ENCODE peak calls at places on chromosome 11, in five cellular contexts. J is aorta; D is activated CD4-positive, alpha-beta T cell treated with anti-CD3 and anti-CD28 coated beads for 36 hours; T is stimulated activated naive CD8-positive, alpha-beta T cell treated with anti-CD3 and anti-CD28 coated beads, Interleukin-15, Interleukin-2, amounts not matched to agents 100 U/mL and 50 U/mL, for 24 hours; Z is T-helper 17 cell. W is an unnamed sample.
A peak's percentile ranks its signal among the peaks of the same experiment; 100 is the strongest.

GRCh38 chr11:44936527-44936926 is 14.2 kb downstream of the TP53I11 start:
- ATAC-seq in J (peak; percentile 86), D (peak; percentile 94), T (peak; percentile 77), Z (peak; percentile 84), W (peak; percentile 85)

GRCh38 chr11:46305295-46305694 is 27.8 kb downstream of the CREB3L1 start:
- ATAC-seq in J (no peak), D (no peak), T (no peak), Z (peak; percentile 69), W (no peak)

GRCh38 chr11:28964811-28965210 is 856.6 kb downstream of the METTL15 start:
- ATAC-seq in J (no peak), D (no peak), T (no peak), Z (no peak), W (no peak)

GRCh38 chr11:13038366-13038765 is 29.2 kb downstream of the RASSF10 start:
- ATAC-seq in J (no peak), D (no peak), T (no peak), Z (no peak), W (peak; percentile 62)

GRCh38 chr11:122717264-122717867 is 61.8 kb downstream of the UBASH3B start:
- ATAC-seq in J (no peak), D (peak; percentile 32), T (peak; percentile 84), Z (peak; percentile 60), W (peak; percentile 55)

GRCh38 chr11:35322321-35322979 is 96.9 kb downstream of the SLC1A2 start:
- ATAC-seq in J (no peak), D (no peak), T (no peak), Z (no peak), W (peak; percentile 61)

GRCh38 chr11:132831272-132831671 is 701.0 kb downstream of the OPCML start:
- ATAC-seq in J (no peak), D (no peak), T (no peak), Z (no peak), W (no peak)

GRCh38 chr11:118921121-118921928 is 4.4 kb downstream of the BCL9L start:
- ATAC-seq in J (peak; percentile 28), D (no peak), T (no peak), Z (no peak), W (peak; percentile 0)

GRCh38 chr11:125932301-125932700 is 13.5 kb upstream of the VSIG10L2 start:
- ATAC-seq in J (no peak), D (no peak), T (no peak), Z (no peak), W (no peak)

GRCh38 chr11:44421090-44421675 is 111.2 kb upstream of the ALX4 start:
- ATAC-seq in J (no peak), D (no peak), T (no peak), Z (no peak), W (no peak)

GRCh38 chr11:76769071-76769560 is 14.0 kb upstream of the TSKU start:
- ATAC-seq in J (no peak), D (no peak), T (no peak), Z (no peak), W (no peak)

GRCh38 chr11:3856856-3857553 is 1.5 kb downstream of the STIM1 start:
- ATAC-seq in J (no peak), D (no peak), T (no peak), Z (no peak), W (no peak)

GRCh38 chr11:10856689-10857603 is 907 bp downstream of the ZBED5 start:
- ATAC-seq in J (peak; percentile 1), D (peak; percentile 2), T (peak; percentile 8), Z (peak; percentile 2), W (peak; percentile 3)